ENCODE peak calls at places on chromosomes 6 and 20, in five cellular contexts. P, R, D, X and F are unnamed samples.

GRCh38 chr6:5119090-5119951 is 34.2 kb downstream of the PPP1R3G start:
- DNase-seq in P (no peak), R (no peak), D (no peak), X (no peak), F (peak)

GRCh38 chr20:11000416-11000815 is 326.6 kb upstream of the JAG1 start:
- DNase-seq in P (no peak), R (no peak), D (no peak), X (no peak), F (no peak)

GRCh38 chr6:63839485-63839884 is 203.9 kb downstream of the PHF3 start:
- DNase-seq in P (no peak), R (no peak), D (no peak), X (no peak), F (no peak)

GRCh38 chr6:157962601-157963084 is 19.0 kb upstream of the SYNJ2 start:
- DNase-seq in P (no peak), R (no peak), D (no peak), X (no peak), F (no peak)

GRCh38 chr20:24277196-24277595 is 192.2 kb upstream of the SYNDIG1 start:
- DNase-seq in P (no peak), R (no peak), D (no peak), X (no peak), F (no peak)

GRCh38 chr20:57445298-57445697 is 54.1 kb downstream of the RBM38 start:
- DNase-seq in P (no peak), R (peak), D (peak), X (peak), F (no peak)

GRCh38 chr6:28399370-28400121 is at the start of gene ZSCAN12:
- DNase-seq in P (peak), R (peak), D (peak), X (peak), F (peak)

GRCh38 chr20:49115565-49115964 is 69.5 kb downstream of the CSE1L start:
- DNase-seq in P (no peak), R (no peak), D (no peak), X (no peak), F (no peak)

GRCh38 chr6:71621918-71622519 is 264.3 kb upstream of the RIMS1 start:
- DNase-seq in P (no peak), R (no peak), D (no peak), X (no peak), F (no peak)

GRCh38 chr6:79869600-79870084 is 77.7 kb downstream of the ELOVL4 start:
- DNase-seq in P (peak), R (peak), D (peak), X (peak), F (peak)

GRCh38 chr6:110560239-110561015 is 84.0 kb upstream of the SLC22A16 start:
- DNase-seq in P (no peak), R (no peak), D (no peak), X (no peak), F (no peak)

GRCh38 chr6:99282479-99283062 is 66.9 kb downstream of the FAXC start:
- DNase-seq in P (no peak), R (no peak), D (no peak), X (no peak), F (no peak)

GRCh38 chr6:91566467-91566866 is 979.6 kb upstream of the MAP3K7 start:
- DNase-seq in P (no peak), R (no peak), D (no peak), X (no peak), F (no peak)

GRCh38 chr6:33451606-33452005 is 2.8 kb upstream of the ZBTB9 start:
- DNase-seq in P (no peak), R (no peak), D (no peak), X (no peak), F (no peak)

GRCh38 chr6:30111266-30111856 is 1.5 kb downstream of the TRIM31 start:
- DNase-seq in P (no peak), R (no peak), D (no peak), X (no peak), F (no peak)

DNA sequence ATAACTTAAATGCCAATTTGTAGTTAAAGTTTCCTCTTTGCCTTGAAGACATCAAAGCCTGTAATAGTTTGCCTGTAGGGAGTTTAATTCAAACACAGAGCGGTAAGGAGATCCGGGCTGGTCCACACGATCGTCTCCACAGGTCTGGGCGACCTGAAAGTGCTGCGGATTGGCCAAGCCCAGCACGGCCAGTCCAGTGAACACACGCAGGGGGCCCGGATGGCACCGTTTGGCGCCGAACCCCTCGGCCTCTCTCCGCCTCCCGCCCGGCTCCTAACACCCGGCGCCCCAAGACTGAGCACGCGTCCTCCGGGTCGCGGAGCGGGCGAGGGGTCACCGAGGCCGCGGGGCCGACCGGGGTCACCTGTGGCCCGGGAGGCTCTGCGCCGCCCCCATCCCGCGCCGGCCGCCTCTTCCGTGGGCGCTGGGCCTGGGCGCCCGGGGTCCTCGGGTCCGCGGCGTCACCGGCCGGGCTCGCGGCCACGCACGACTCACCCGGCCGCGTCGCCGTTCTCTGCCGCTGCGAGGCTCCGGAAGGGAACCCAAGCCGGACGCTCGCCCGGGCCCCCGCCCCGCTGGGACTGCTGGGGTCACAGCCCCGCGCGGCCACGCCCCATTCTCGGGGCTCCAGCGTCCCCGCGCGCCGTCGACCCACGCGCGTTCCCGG is 481 bp downstream of the SERPINB6 start:
- DNase-seq in P (peak), R (peak), D (peak), X (peak), F (peak)
- TF ChIP-seq POLR2A in P (no peak), R (no peak), D (peak), X (peak), F (peak)

DNA sequence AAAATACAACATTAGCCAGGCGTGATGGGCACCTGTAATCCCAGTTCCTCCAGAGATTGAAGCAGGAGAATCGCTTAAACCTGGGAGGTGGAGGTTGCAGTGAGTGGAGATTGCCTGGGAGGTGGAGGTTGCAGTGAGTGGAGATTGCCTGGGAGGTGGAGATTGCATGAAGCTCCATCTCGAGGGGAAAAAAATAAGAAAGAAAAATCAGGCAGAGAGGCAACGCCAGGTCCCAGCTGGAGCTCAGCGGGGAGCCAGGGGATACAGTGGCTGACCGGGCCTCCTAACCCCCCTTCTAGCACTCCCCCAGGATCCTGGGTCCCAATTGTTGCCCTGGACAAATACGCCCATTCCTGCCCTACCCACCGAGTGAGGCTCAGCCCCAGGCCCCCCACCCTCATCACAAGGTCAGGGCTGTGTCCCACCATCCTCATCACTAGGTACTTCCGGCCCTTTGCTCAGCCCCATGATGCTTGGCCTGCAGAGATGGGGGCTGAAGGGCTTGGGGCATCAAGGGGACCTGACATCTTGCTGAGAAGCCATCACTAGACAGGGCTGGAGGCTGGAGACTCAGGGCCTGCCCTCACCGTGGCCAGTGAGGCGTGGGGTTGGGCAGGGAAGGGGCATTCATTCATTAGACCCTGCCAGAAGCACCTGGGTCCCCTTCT is 1.9 kb downstream of the OGFR start:
- DNase-seq in P (no peak), R (no peak), D (no peak), X (no peak), F (no peak)
- H3K4me3 ChIP-seq in P (peak), R (peak), D (peak), X (peak), F (peak)

GRCh38 chr6:44257007-44257752 is at the start of gene SLC35B2:
- DNase-seq in P (peak), R (peak), D (peak), X (peak), F (peak)
- TF ChIP-seq POLR2A in P (no peak), R (no peak), D (peak), X (peak), F (peak)

GRCh38 chr6:36731622-36732310 is 34.1 kb downstream of the RAB44 start:
- DNase-seq in P (no peak), R (no peak), D (no peak), X (no peak), F (no peak)

GRCh38 chr6:36737043-36737785 is 39.6 kb downstream of the RAB44 start:
- DNase-seq in P (no peak), R (no peak), D (no peak), X (no peak), F (no peak)

GRCh38 chr6:36733300-36733699 is 35.7 kb downstream of the RAB44 start:
- DNase-seq in P (no peak), R (no peak), D (no peak), X (no peak), F (peak)

GRCh38 chr6:36735110-36735971 is 37.7 kb downstream of the RAB44 start:
- DNase-seq in P (peak), R (peak), D (peak), X (peak), F (peak)

GRCh38 chr6:36734486-36735060 is 36.9 kb downstream of the RAB44 start:
- DNase-seq in P (no peak), R (no peak), D (no peak), X (no peak), F (peak)
- H3K4me3 ChIP-seq in P (peak), R (peak), D (peak), X (peak), F (no peak)

GRCh38 chr6:154995241-154996162 is at the start of gene TIAM2:
- DNase-seq in P (no peak), R (peak), D (peak), X (no peak), F (no peak)
- TF ChIP-seq POLR2A in P (no peak), R (no peak), D (no peak), X (no peak), F (no peak)

GRCh38 chr20:43765933-43766332 is 39.1 kb upstream of the GTSF1L start:
- DNase-seq in P (no peak), R (no peak), D (no peak), X (no peak), F (no peak)
- H3K4me3 ChIP-seq in P (no peak), R (no peak), D (no peak), X (no peak), F (no peak)